ENCODE peak calls at places on chromosomes 11 and 22, in seven cellular contexts. One of them, this sample, is unnamed.

GRCh38 chr11:23123766-23124165 is 263.5 kb upstream of the CCDC179 start:
- DNase-seq in skeletal muscle cell: peak
- DNase-seq in fibroblast of mammary gland: peak
- DNase-seq in upper lobe of right lung: no peak
- DNase-seq in fibroblast of pulmonary artery: peak
- DNase-seq in CD4-positive, CD25-positive, alpha-beta regulatory T cell: no peak
- DNase-seq in coronary artery: no peak
- DNase-seq in this sample: no peak

GRCh38 chr11:2311456-2312201 is 9.8 kb downstream of the TSPAN32 start:
- DNase-seq in skeletal muscle cell: no peak
- DNase-seq in fibroblast of mammary gland: no peak
- DNase-seq in fibroblast of pulmonary artery: no peak
- DNase-seq in coronary artery: no peak
- DNase-seq in upper lobe of right lung: peak
- DNase-seq in CD4-positive, CD25-positive, alpha-beta regulatory T cell: no peak
- DNase-seq in this sample: peak

GRCh38 chr22:47547881-47548630 is 785.6 kb downstream of the TBC1D22A start:
- DNase-seq in fibroblast of pulmonary artery: no peak
- DNase-seq in coronary artery: peak
- DNase-seq in CD4-positive, CD25-positive, alpha-beta regulatory T cell: no peak
- DNase-seq in skeletal muscle cell: no peak
- DNase-seq in fibroblast of mammary gland: no peak
- DNase-seq in upper lobe of right lung: no peak
- DNase-seq in this sample: no peak

GRCh38 chr22:29480512-29481264 is 670 bp downstream of the NEFH start:
- DNase-seq in skeletal muscle cell: peak
- DNase-seq in CD4-positive, CD25-positive, alpha-beta regulatory T cell: peak
- DNase-seq in upper lobe of right lung: peak
- DNase-seq in coronary artery: no peak
- DNase-seq in fibroblast of pulmonary artery: peak
- DNase-seq in fibroblast of mammary gland: peak
- DNase-seq in this sample: no peak

GRCh38 chr11:36352919-36353318 is 56.8 kb downstream of the PRR5L start:
- DNase-seq in skeletal muscle cell: no peak
- DNase-seq in upper lobe of right lung: no peak
- DNase-seq in coronary artery: no peak
- DNase-seq in fibroblast of pulmonary artery: no peak
- DNase-seq in fibroblast of mammary gland: no peak
- DNase-seq in CD4-positive, CD25-positive, alpha-beta regulatory T cell: peak
- DNase-seq in this sample: no peak

GRCh38 chr11:36469063-36469462 is 41.0 kb downstream of the TRAF6 start:
- DNase-seq in skeletal muscle cell: no peak
- DNase-seq in upper lobe of right lung: no peak
- DNase-seq in fibroblast of mammary gland: peak
- DNase-seq in CD4-positive, CD25-positive, alpha-beta regulatory T cell: no peak
- DNase-seq in coronary artery: no peak
- DNase-seq in fibroblast of pulmonary artery: peak
- DNase-seq in this sample: peak

GRCh38 chr11:67230886-67231285 is 35.4 kb upstream of the GRK2 start:
- DNase-seq in fibroblast of pulmonary artery: no peak
- DNase-seq in upper lobe of right lung: no peak
- DNase-seq in skeletal muscle cell: no peak
- DNase-seq in fibroblast of mammary gland: no peak
- DNase-seq in coronary artery: no peak
- DNase-seq in CD4-positive, CD25-positive, alpha-beta regulatory T cell: no peak
- DNase-seq in this sample: no peak

GRCh38 chr22:41532908-41533825 is 11.1 kb downstream of the POLR3H start:
- DNase-seq in skeletal muscle cell: no peak
- DNase-seq in fibroblast of pulmonary artery: peak
- DNase-seq in upper lobe of right lung: peak
- DNase-seq in fibroblast of mammary gland: peak
- DNase-seq in coronary artery: peak
- DNase-seq in CD4-positive, CD25-positive, alpha-beta regulatory T cell: peak
- DNase-seq in this sample: peak

GRCh38 chr11:80632156-80632555 is 1191.3 kb upstream of the TENM4 start:
- DNase-seq in CD4-positive, CD25-positive, alpha-beta regulatory T cell: no peak
- DNase-seq in skeletal muscle cell: no peak
- DNase-seq in fibroblast of mammary gland: no peak
- DNase-seq in fibroblast of pulmonary artery: no peak
- DNase-seq in upper lobe of right lung: no peak
- DNase-seq in coronary artery: no peak
- DNase-seq in this sample: no peak

GRCh38 chr22:36022162-36022561 is 6.5 kb downstream of the RBFOX2 start:
- DNase-seq in skeletal muscle cell: peak
- DNase-seq in CD4-positive, CD25-positive, alpha-beta regulatory T cell: no peak
- DNase-seq in fibroblast of mammary gland: peak
- DNase-seq in coronary artery: no peak
- DNase-seq in fibroblast of pulmonary artery: peak
- DNase-seq in upper lobe of right lung: no peak
- DNase-seq in this sample: no peak

GRCh38 chr22:50192056-50192824 is 6.5 kb downstream of the TRABD start:
- DNase-seq in skeletal muscle cell: no peak
- DNase-seq in coronary artery: no peak
- DNase-seq in CD4-positive, CD25-positive, alpha-beta regulatory T cell: peak
- DNase-seq in upper lobe of right lung: no peak
- DNase-seq in fibroblast of mammary gland: peak
- DNase-seq in fibroblast of pulmonary artery: no peak
- DNase-seq in this sample: peak

GRCh38 chr22:19941365-19942070 is at the start of the genes COMT and TXNRD2:
- DNase-seq in coronary artery: no peak
- DNase-seq in upper lobe of right lung: peak
- DNase-seq in fibroblast of pulmonary artery: peak
- DNase-seq in CD4-positive, CD25-positive, alpha-beta regulatory T cell: peak
- DNase-seq in fibroblast of mammary gland: peak
- DNase-seq in skeletal muscle cell: no peak
- DNase-seq in this sample: peak

GRCh38 chr11:129331217-129331616 is 44.4 kb upstream of the BARX2 start:
- DNase-seq in coronary artery: no peak
- DNase-seq in skeletal muscle cell: no peak
- DNase-seq in fibroblast of pulmonary artery: peak
- DNase-seq in CD4-positive, CD25-positive, alpha-beta regulatory T cell: no peak
- DNase-seq in fibroblast of mammary gland: peak
- DNase-seq in upper lobe of right lung: no peak
- DNase-seq in this sample: no peak

GRCh38 chr11:16782226-16782919 is 43.9 kb downstream of the C11orf58 start:
- DNase-seq in coronary artery: no peak
- DNase-seq in skeletal muscle cell: no peak
- DNase-seq in fibroblast of mammary gland: no peak
- DNase-seq in fibroblast of pulmonary artery: no peak
- DNase-seq in upper lobe of right lung: peak
- DNase-seq in CD4-positive, CD25-positive, alpha-beta regulatory T cell: no peak
- DNase-seq in this sample: no peak

GRCh38 chr11:134579709-134580634 is 167.9 kb upstream of the B3GAT1 start:
- DNase-seq in fibroblast of pulmonary artery: no peak
- DNase-seq in fibroblast of mammary gland: no peak
- DNase-seq in upper lobe of right lung: peak
- DNase-seq in coronary artery: peak
- DNase-seq in CD4-positive, CD25-positive, alpha-beta regulatory T cell: no peak
- DNase-seq in skeletal muscle cell: no peak
- DNase-seq in this sample: no peak

GRCh38 chr11:15280393-15280792 is 165.7 kb downstream of the INSC start:
- DNase-seq in upper lobe of right lung: no peak
- DNase-seq in CD4-positive, CD25-positive, alpha-beta regulatory T cell: no peak
- DNase-seq in coronary artery: no peak
- DNase-seq in skeletal muscle cell: no peak
- DNase-seq in fibroblast of pulmonary artery: no peak
- DNase-seq in fibroblast of mammary gland: no peak
- DNase-seq in this sample: no peak

GRCh38 chr22:22422629-22423112 is 85.9 kb downstream of the ZNF280B start:
- DNase-seq in CD4-positive, CD25-positive, alpha-beta regulatory T cell: peak
- DNase-seq in skeletal muscle cell: no peak
- DNase-seq in coronary artery: no peak
- DNase-seq in upper lobe of right lung: peak
- DNase-seq in fibroblast of pulmonary artery: peak
- DNase-seq in fibroblast of mammary gland: peak
- DNase-seq in this sample: peak

DNA sequence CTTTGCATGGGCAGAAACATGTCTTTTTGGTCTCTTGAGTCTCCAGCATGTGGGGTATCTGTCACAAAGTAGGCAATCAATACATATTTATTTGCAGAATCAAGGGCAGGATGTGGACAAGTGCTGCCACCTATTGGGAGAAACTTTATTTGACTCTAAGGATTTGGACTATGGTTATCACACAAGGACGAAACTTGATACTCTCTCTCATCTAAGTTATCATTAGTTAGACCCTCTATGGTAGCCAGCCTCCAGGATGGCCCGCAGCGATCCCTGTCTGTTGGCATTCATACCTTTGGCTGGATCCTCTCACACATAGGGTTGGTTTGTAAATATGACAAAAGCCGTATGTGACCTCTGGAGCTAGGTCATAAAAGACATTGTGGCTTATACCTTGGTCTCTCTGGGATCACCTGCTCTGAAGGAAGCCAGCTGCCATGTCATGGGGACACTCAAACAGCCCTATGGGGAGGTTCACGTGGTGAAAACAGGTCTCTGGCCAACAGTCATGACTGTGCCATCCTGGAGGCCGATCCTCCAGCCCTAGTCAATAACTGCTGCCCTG is 1.1 kb upstream of the FBXO7 start:
- DNase-seq in coronary artery: no peak
- DNase-seq in CD4-positive, CD25-positive, alpha-beta regulatory T cell: peak
- DNase-seq in skeletal muscle cell: peak
- DNase-seq in fibroblast of mammary gland: peak
- DNase-seq in fibroblast of pulmonary artery: peak
- DNase-seq in upper lobe of right lung: no peak
- DNase-seq in this sample: peak
- H3K4me3 ChIP-seq in coronary artery: peak
- H3K4me3 ChIP-seq in CD4-positive, CD25-positive, alpha-beta regulatory T cell: peak
- H3K4me3 ChIP-seq in skeletal muscle cell: peak
- H3K4me3 ChIP-seq in fibroblast of mammary gland: peak
- H3K4me3 ChIP-seq in fibroblast of pulmonary artery: peak
- H3K4me3 ChIP-seq in upper lobe of right lung: peak
- H3K4me3 ChIP-seq in this sample: no peak

GRCh38 chr11:112073941-112074811 is at the start of the genes NKAPD1 and PIH1D2:
- DNase-seq in fibroblast of pulmonary artery: peak
- DNase-seq in CD4-positive, CD25-positive, alpha-beta regulatory T cell: peak
- DNase-seq in skeletal muscle cell: peak
- DNase-seq in coronary artery: peak
- DNase-seq in upper lobe of right lung: peak
- DNase-seq in fibroblast of mammary gland: peak
- DNase-seq in this sample: peak
- H3K4me3 ChIP-seq in fibroblast of pulmonary artery: peak
- H3K4me3 ChIP-seq in CD4-positive, CD25-positive, alpha-beta regulatory T cell: peak
- H3K4me3 ChIP-seq in skeletal muscle cell: peak
- H3K4me3 ChIP-seq in coronary artery: peak
- H3K4me3 ChIP-seq in upper lobe of right lung: peak
- H3K4me3 ChIP-seq in fibroblast of mammary gland: peak
- H3K4me3 ChIP-seq in this sample: peak

DNA sequence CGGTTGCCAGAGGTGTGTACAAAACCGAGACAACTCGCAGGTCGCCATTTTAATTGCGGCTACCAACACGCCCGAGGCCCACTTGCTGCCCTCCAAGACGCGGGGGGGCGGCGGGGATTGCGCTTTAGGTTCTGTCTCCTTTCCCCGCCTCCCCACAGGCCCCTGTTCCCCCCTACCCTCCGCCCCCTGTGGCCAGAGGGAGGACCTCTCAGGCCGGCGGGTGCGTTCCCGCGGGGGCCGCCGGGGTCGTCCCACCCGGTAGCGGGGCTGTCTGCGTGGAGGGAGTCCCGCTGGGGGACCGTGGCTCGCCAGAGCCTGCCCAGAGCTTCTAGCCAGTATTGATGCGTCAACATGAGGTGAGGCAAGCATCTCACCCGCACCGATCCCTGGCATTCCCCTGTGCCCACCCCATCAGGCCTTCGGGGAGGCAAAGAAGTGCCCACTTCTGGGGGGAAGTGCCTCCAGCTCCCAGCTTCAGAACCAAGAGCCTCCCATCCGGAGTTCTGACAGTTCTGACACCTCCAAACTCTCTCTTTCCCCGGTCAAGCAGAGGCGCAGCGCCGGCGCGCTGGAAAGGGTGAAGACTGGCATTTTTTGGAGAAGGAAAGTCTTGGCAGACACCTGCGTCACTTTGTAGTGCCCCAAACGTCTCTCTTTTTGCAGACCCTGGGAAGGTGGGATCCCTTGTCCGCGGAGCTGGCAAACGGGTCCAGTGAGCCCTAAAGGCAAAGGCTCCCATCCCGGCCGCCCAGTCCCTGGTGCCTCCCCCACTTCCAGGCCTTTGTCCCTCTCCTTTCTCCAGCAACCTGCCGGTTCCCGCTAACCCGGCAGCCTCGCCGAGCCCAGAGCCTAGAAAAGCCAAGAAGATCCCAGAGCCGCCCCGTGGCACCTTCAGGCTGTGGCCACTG is 3.1 kb upstream of the PAX6 start:
- DNase-seq in fibroblast of mammary gland: no peak
- DNase-seq in upper lobe of right lung: no peak
- DNase-seq in fibroblast of pulmonary artery: no peak
- DNase-seq in skeletal muscle cell: no peak
- DNase-seq in CD4-positive, CD25-positive, alpha-beta regulatory T cell: no peak
- DNase-seq in coronary artery: peak
- DNase-seq in this sample: no peak
- H3K4me3 ChIP-seq in fibroblast of mammary gland: no peak
- H3K4me3 ChIP-seq in upper lobe of right lung: no peak
- H3K4me3 ChIP-seq in fibroblast of pulmonary artery: no peak
- H3K4me3 ChIP-seq in skeletal muscle cell: no peak
- H3K4me3 ChIP-seq in CD4-positive, CD25-positive, alpha-beta regulatory T cell: no peak
- H3K4me3 ChIP-seq in coronary artery: peak
- H3K4me3 ChIP-seq in this sample: no peak

GRCh38 chr11:64008283-64008931 is 22.2 kb downstream of the OTUB1 start:
- DNase-seq in CD4-positive, CD25-positive, alpha-beta regulatory T cell: no peak
- DNase-seq in upper lobe of right lung: no peak
- DNase-seq in skeletal muscle cell: no peak
- DNase-seq in fibroblast of mammary gland: no peak
- DNase-seq in fibroblast of pulmonary artery: no peak
- DNase-seq in coronary artery: no peak
- DNase-seq in this sample: no peak

GRCh38 chr11:64007629-64008282 is 21.5 kb downstream of the OTUB1 start:
- DNase-seq in CD4-positive, CD25-positive, alpha-beta regulatory T cell: no peak
- DNase-seq in coronary artery: no peak
- DNase-seq in upper lobe of right lung: peak
- DNase-seq in fibroblast of mammary gland: peak
- DNase-seq in fibroblast of pulmonary artery: peak
- DNase-seq in skeletal muscle cell: no peak
- DNase-seq in this sample: no peak

GRCh38 chr11:64010783-64011182 is 24.5 kb downstream of the OTUB1 start:
- DNase-seq in upper lobe of right lung: no peak
- DNase-seq in fibroblast of pulmonary artery: no peak
- DNase-seq in fibroblast of mammary gland: no peak
- DNase-seq in skeletal muscle cell: no peak
- DNase-seq in coronary artery: no peak
- DNase-seq in CD4-positive, CD25-positive, alpha-beta regulatory T cell: no peak
- DNase-seq in this sample: no peak

GRCh38 chr11:64009710-64010109 is 23.5 kb downstream of the OTUB1 start:
- DNase-seq in fibroblast of pulmonary artery: no peak
- DNase-seq in CD4-positive, CD25-positive, alpha-beta regulatory T cell: no peak
- DNase-seq in fibroblast of mammary gland: no peak
- DNase-seq in skeletal muscle cell: no peak
- DNase-seq in upper lobe of right lung: no peak
- DNase-seq in coronary artery: no peak
- DNase-seq in this sample: no peak

DNA sequence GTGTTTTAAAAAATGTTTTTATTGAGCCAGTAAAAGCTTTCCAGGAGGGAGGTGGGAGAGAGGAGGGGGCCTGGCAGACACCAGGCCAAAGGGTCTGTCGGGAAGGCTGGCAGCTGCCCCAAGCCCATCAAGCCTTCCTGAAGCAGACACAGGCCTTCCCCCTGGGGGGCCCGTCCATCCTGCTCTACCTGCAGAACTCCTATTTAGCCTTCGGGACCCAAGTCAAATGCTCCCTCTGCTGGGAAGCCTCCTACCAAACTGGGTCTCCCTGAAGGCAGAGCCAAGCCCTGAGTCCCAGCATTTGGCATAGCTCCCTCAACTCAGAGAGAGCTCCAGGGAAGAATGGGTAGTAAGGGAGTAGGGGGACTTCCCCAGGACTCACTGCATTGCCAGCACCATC is 23.0 kb downstream of the OTUB1 start:
- DNase-seq in fibroblast of mammary gland: no peak
- DNase-seq in CD4-positive, CD25-positive, alpha-beta regulatory T cell: no peak
- DNase-seq in upper lobe of right lung: no peak
- DNase-seq in fibroblast of pulmonary artery: no peak
- DNase-seq in coronary artery: no peak
- DNase-seq in skeletal muscle cell: no peak
- DNase-seq in this sample: no peak
- H3K4me3 ChIP-seq in fibroblast of mammary gland: no peak
- H3K4me3 ChIP-seq in CD4-positive, CD25-positive, alpha-beta regulatory T cell: no peak
- H3K4me3 ChIP-seq in upper lobe of right lung: no peak
- H3K4me3 ChIP-seq in fibroblast of pulmonary artery: no peak
- H3K4me3 ChIP-seq in coronary artery: no peak
- H3K4me3 ChIP-seq in skeletal muscle cell: no peak
- H3K4me3 ChIP-seq in this sample: no peak

This sample was measured in NB4.